ENCODE peak calls at places on chromosome 4, in eight cellular contexts. One of them, this sample, is unnamed.

GRCh38 chr4:176920694-176921093 is 128.0 kb upstream of the VEGFC start:
- DNase-seq in pancreas: no peak
- DNase-seq in cardiac muscle cell: no peak
- DNase-seq in left lung: no peak
- DNase-seq in tibial nerve: no peak
- DNase-seq in Karpas-422: no peak
- DNase-seq in caudate nucleus: no peak
- DNase-seq in A549: no peak
- DNase-seq in this sample: no peak

GRCh38 chr4:85707591-85707990 is 232.6 kb downstream of the ARHGAP24 start:
- DNase-seq in pancreas: no peak
- DNase-seq in cardiac muscle cell: no peak
- DNase-seq in left lung: no peak
- DNase-seq in tibial nerve: no peak
- DNase-seq in Karpas-422: no peak
- DNase-seq in caudate nucleus: no peak
- DNase-seq in A549: no peak
- DNase-seq in this sample: peak

GRCh38 chr4:122777846-122778501 is 45.5 kb downstream of the BBS12 start:
- DNase-seq in pancreas: no peak
- DNase-seq in cardiac muscle cell: no peak
- DNase-seq in left lung: no peak
- DNase-seq in tibial nerve: no peak
- DNase-seq in Karpas-422: no peak
- DNase-seq in caudate nucleus: no peak
- DNase-seq in A549: no peak
- DNase-seq in this sample: no peak

GRCh38 chr4:1380368-1381151 is 25.7 kb downstream of the NKX1-1 start:
- DNase-seq in pancreas: peak
- DNase-seq in cardiac muscle cell: no peak
- DNase-seq in left lung: no peak
- DNase-seq in tibial nerve: no peak
- DNase-seq in Karpas-422: no peak
- DNase-seq in caudate nucleus: no peak
- DNase-seq in A549: no peak
- DNase-seq in this sample: no peak

GRCh38 chr4:26441110-26441509 is 49.2 kb downstream of the CCKAR start:
- DNase-seq in pancreas: no peak
- DNase-seq in cardiac muscle cell: no peak
- DNase-seq in left lung: no peak
- DNase-seq in tibial nerve: no peak
- DNase-seq in Karpas-422: no peak
- DNase-seq in caudate nucleus: no peak
- DNase-seq in A549: no peak
- DNase-seq in this sample: no peak

GRCh38 chr4:15012017-15012788 is 9.9 kb downstream of the CPEB2 start:
- DNase-seq in pancreas: no peak
- DNase-seq in cardiac muscle cell: no peak
- DNase-seq in left lung: no peak
- DNase-seq in tibial nerve: no peak
- DNase-seq in Karpas-422: no peak
- DNase-seq in caudate nucleus: no peak
- DNase-seq in A549: no peak
- DNase-seq in this sample: no peak

GRCh38 chr4:113457886-113458285 is 303.7 kb downstream of the CAMK2D start:
- DNase-seq in pancreas: no peak
- DNase-seq in cardiac muscle cell: no peak
- DNase-seq in left lung: no peak
- DNase-seq in tibial nerve: no peak
- DNase-seq in Karpas-422: no peak
- DNase-seq in caudate nucleus: no peak
- DNase-seq in A549: no peak
- DNase-seq in this sample: no peak

GRCh38 chr4:177016541-177017141 is 223.9 kb upstream of the VEGFC start:
- DNase-seq in pancreas: no peak
- DNase-seq in cardiac muscle cell: no peak
- DNase-seq in left lung: no peak
- DNase-seq in tibial nerve: no peak
- DNase-seq in Karpas-422: no peak
- DNase-seq in caudate nucleus: no peak
- DNase-seq in A549: no peak
- DNase-seq in this sample: no peak

GRCh38 chr4:15040916-15041463 is 38.7 kb downstream of the CPEB2 start:
- DNase-seq in pancreas: no peak
- DNase-seq in cardiac muscle cell: no peak
- DNase-seq in left lung: no peak
- DNase-seq in tibial nerve: no peak
- DNase-seq in Karpas-422: no peak
- DNase-seq in caudate nucleus: no peak
- DNase-seq in A549: no peak
- DNase-seq in this sample: no peak

GRCh38 chr4:169665039-169665732 is 44.8 kb downstream of the CLCN3 start:
- DNase-seq in pancreas: no peak
- DNase-seq in cardiac muscle cell: no peak
- DNase-seq in left lung: no peak
- DNase-seq in tibial nerve: no peak
- DNase-seq in Karpas-422: no peak
- DNase-seq in caudate nucleus: no peak
- DNase-seq in A549: no peak
- DNase-seq in this sample: no peak

GRCh38 chr4:139594591-139595185 is 38.7 kb upstream of the SETD7 start:
- DNase-seq in pancreas: no peak
- DNase-seq in cardiac muscle cell: no peak
- DNase-seq in left lung: no peak
- DNase-seq in tibial nerve: no peak
- DNase-seq in Karpas-422: no peak
- DNase-seq in caudate nucleus: no peak
- DNase-seq in A549: no peak
- DNase-seq in this sample: no peak

GRCh38 chr4:24794111-24794860 is 1.1 kb upstream of the SOD3 start:
- DNase-seq in pancreas: no peak
- DNase-seq in cardiac muscle cell: peak
- DNase-seq in left lung: no peak
- DNase-seq in tibial nerve: no peak
- DNase-seq in Karpas-422: no peak
- DNase-seq in caudate nucleus: no peak
- DNase-seq in A549: no peak
- DNase-seq in this sample: no peak

GRCh38 chr4:150181536-150181935 is 103.3 kb downstream of the DCLK2 start:
- DNase-seq in pancreas: no peak
- DNase-seq in cardiac muscle cell: no peak
- DNase-seq in left lung: no peak
- DNase-seq in tibial nerve: no peak
- DNase-seq in Karpas-422: no peak
- DNase-seq in caudate nucleus: no peak
- DNase-seq in A549: no peak
- DNase-seq in this sample: no peak

GRCh38 chr4:8858188-8858924 is 13.3 kb downstream of the HMX1 start:
- DNase-seq in pancreas: no peak
- DNase-seq in cardiac muscle cell: no peak
- DNase-seq in left lung: no peak
- DNase-seq in tibial nerve: no peak
- DNase-seq in Karpas-422: no peak
- DNase-seq in caudate nucleus: no peak
- DNase-seq in A549: no peak
- DNase-seq in this sample: no peak

GRCh38 chr4:61445374-61446063 is 245.4 kb downstream of the ADGRL3 start:
- DNase-seq in pancreas: no peak
- DNase-seq in cardiac muscle cell: no peak
- DNase-seq in left lung: no peak
- DNase-seq in tibial nerve: no peak
- DNase-seq in Karpas-422: no peak
- DNase-seq in caudate nucleus: no peak
- DNase-seq in A549: no peak
- DNase-seq in this sample: peak

GRCh38 chr4:100289980-100290379 is 99.7 kb upstream of the DDIT4L start:
- DNase-seq in pancreas: no peak
- DNase-seq in cardiac muscle cell: no peak
- DNase-seq in left lung: no peak
- DNase-seq in tibial nerve: no peak
- DNase-seq in Karpas-422: no peak
- DNase-seq in caudate nucleus: no peak
- DNase-seq in A549: no peak
- DNase-seq in this sample: no peak

GRCh38 chr4:87354168-87355102 is 31.8 kb upstream of the HSD17B13 start:
- DNase-seq in pancreas: no peak
- DNase-seq in cardiac muscle cell: no peak
- DNase-seq in left lung: no peak
- DNase-seq in tibial nerve: no peak
- DNase-seq in Karpas-422: no peak
- DNase-seq in caudate nucleus: no peak
- DNase-seq in A549: no peak
- DNase-seq in this sample: no peak

GRCh38 chr4:13783800-13784411 is 156.4 kb upstream of the BOD1L1 start:
- DNase-seq in pancreas: no peak
- DNase-seq in cardiac muscle cell: no peak
- DNase-seq in left lung: no peak
- DNase-seq in tibial nerve: no peak
- DNase-seq in Karpas-422: no peak
- DNase-seq in caudate nucleus: peak
- DNase-seq in A549: no peak
- DNase-seq in this sample: peak

GRCh38 chr4:26204911-26205368 is 115.9 kb upstream of the RBPJ start:
- DNase-seq in pancreas: peak
- DNase-seq in cardiac muscle cell: no peak
- DNase-seq in left lung: no peak
- DNase-seq in tibial nerve: peak
- DNase-seq in Karpas-422: no peak
- DNase-seq in caudate nucleus: no peak
- DNase-seq in A549: no peak
- DNase-seq in this sample: no peak

GRCh38 chr4:91058345-91058744 is 931.2 kb downstream of the CCSER1 start:
- DNase-seq in pancreas: no peak
- DNase-seq in cardiac muscle cell: no peak
- DNase-seq in left lung: no peak
- DNase-seq in tibial nerve: no peak
- DNase-seq in Karpas-422: no peak
- DNase-seq in caudate nucleus: no peak
- DNase-seq in A549: no peak
- DNase-seq in this sample: no peak
- H3K27ac ChIP-seq in pancreas: no peak
- H3K27ac ChIP-seq in cardiac muscle cell: no peak
- H3K27ac ChIP-seq in left lung: no peak
- H3K27ac ChIP-seq in tibial nerve: no peak
- H3K27ac ChIP-seq in Karpas-422: no peak
- H3K27ac ChIP-seq in caudate nucleus: no peak
- H3K27ac ChIP-seq in A549: no peak
- H3K27ac ChIP-seq in this sample: no peak

DNA sequence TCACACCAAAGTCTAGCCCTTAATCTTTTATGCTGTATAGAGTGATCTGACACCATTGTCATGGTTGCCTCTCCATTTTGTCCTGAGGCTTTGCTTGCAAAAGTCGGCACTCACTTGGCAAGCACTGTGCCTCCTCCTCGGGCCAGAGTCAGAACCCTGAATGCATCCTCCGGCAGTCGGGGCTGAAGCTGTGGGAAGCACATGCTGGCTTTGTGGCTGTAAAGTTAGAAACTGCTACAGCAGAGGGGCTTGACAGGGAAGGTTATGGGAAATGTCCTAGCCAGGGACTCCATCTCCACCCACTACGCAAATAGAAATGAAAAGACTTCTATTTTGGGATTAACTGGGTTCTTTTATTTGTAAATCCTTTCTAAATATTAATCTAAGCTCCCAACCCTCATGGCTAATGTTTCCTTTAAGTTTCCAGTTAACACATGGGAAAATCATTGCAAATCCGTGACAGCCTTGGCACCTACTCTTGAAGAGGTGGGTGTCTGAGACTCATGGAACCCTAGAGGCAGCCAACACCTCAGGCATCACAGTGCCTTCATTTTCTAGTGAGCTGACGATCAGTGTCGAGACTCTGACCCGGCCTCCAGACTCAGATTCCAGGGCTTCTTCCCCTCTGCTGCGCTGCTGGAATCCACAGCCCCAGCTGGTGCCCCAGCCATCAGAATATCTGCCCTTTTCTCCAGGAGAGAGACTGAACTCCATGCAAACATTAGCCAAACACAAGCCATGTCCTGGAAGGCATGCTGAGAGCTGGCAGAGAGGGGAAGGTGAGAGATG is 7.9 kb upstream of the CLDN24 start:
- DNase-seq in pancreas: no peak
- DNase-seq in cardiac muscle cell: no peak
- DNase-seq in left lung: no peak
- DNase-seq in tibial nerve: no peak
- DNase-seq in Karpas-422: no peak
- DNase-seq in caudate nucleus: no peak
- DNase-seq in A549: no peak
- DNase-seq in this sample: no peak
- H3K27ac ChIP-seq in pancreas: no peak
- H3K27ac ChIP-seq in cardiac muscle cell: no peak
- H3K27ac ChIP-seq in left lung: no peak
- H3K27ac ChIP-seq in tibial nerve: no peak
- H3K27ac ChIP-seq in Karpas-422: no peak
- H3K27ac ChIP-seq in caudate nucleus: no peak
- H3K27ac ChIP-seq in A549: no peak
- H3K27ac ChIP-seq in this sample: no peak

DNA sequence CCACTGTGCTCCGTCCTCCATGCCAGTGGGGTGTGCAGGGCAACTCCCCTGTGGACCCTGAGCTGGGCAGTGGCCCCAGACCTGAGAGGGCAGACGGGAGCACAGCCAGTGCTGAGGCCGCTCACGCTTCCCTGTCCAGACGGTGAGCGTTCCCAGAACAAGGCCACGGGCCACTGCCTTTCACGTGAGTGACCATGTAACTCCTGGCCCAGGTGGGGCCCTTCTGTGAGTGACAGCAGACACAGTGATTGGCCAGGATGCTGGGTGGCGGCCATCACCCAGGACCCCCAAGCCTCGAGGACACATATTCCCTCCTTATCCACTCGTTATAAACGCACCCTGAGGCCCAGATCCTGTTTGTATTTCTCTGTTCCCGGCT is 10.5 kb downstream of the NSG1 start:
- DNase-seq in pancreas: no peak
- DNase-seq in cardiac muscle cell: no peak
- DNase-seq in left lung: no peak
- DNase-seq in tibial nerve: no peak
- DNase-seq in Karpas-422: no peak
- DNase-seq in caudate nucleus: no peak
- DNase-seq in A549: no peak
- DNase-seq in this sample: no peak
- H3K27ac ChIP-seq in pancreas: no peak
- H3K27ac ChIP-seq in cardiac muscle cell: no peak
- H3K27ac ChIP-seq in left lung: no peak
- H3K27ac ChIP-seq in tibial nerve: no peak
- H3K27ac ChIP-seq in Karpas-422: no peak
- H3K27ac ChIP-seq in caudate nucleus: no peak
- H3K27ac ChIP-seq in A549: no peak
- H3K27ac ChIP-seq in this sample: no peak

DNA sequence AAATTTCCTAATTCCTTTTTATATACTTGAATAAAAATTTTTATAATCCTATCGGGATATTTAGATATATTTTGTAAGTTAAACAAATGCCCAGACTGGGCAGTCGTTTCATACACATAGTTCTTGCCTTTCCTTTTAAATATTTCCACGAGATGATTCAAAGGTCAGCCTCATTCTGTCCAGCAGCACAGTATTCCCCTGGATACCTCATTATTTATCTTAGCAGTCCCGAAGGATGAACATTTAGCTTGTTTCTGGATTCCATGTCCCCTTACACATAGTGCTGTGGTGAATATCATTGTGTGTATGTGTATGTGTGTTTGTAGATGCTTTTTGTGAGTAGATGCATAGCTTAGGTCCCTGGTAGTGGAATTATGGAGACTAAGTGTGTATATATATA is 38.3 kb downstream of the RAPGEF2 start:
- DNase-seq in pancreas: no peak
- DNase-seq in cardiac muscle cell: no peak
- DNase-seq in left lung: no peak
- DNase-seq in tibial nerve: no peak
- DNase-seq in Karpas-422: no peak
- DNase-seq in caudate nucleus: no peak
- DNase-seq in A549: peak
- DNase-seq in this sample: no peak
- H3K27ac ChIP-seq in pancreas: no peak
- H3K27ac ChIP-seq in cardiac muscle cell: no peak
- H3K27ac ChIP-seq in left lung: no peak
- H3K27ac ChIP-seq in tibial nerve: no peak
- H3K27ac ChIP-seq in Karpas-422: no peak
- H3K27ac ChIP-seq in caudate nucleus: no peak
- H3K27ac ChIP-seq in A549: no peak
- H3K27ac ChIP-seq in this sample: no peak